ENCODE peak calls at places on chromosomes 12 and 14, in four cellular contexts. N is DMS153, J is RWPE1, E is ureter. V is an unnamed sample.

GRCh38 chr12:121514184-121514742 is 66.6 kb downstream of the KDM2B start:
- DNase-seq in J (no peak), N (no peak), E (no peak), V (no peak)

GRCh38 chr12:124492879-124493808 is 74.3 kb downstream of the NCOR2 start:
- DNase-seq in J (no peak), E (no peak), N (no peak), V (no peak)

GRCh38 chr12:12941450-12942350 is 10.3 kb downstream of the GPRC5D start:
- DNase-seq in N (no peak), E (no peak), J (no peak), V (no peak)

GRCh38 chr12:72207094-72207493 is 65.1 kb upstream of the TRHDE start:
- DNase-seq in N (peak; percentile 16), E (no peak), J (no peak), V (no peak)

GRCh38 chr12:101044512-101045074 is 165.4 kb downstream of the SLC5A8 start:
- DNase-seq in J (no peak), N (no peak), E (no peak), V (no peak)

GRCh38 chr12:92437452-92437851 is 265.3 kb upstream of the PLEKHG7 start:
- DNase-seq in E (no peak), J (no peak), N (no peak), V (no peak)

GRCh38 chr14:40870252-40870651 is 736.4 kb upstream of the LRFN5 start:
- DNase-seq in E (no peak), J (no peak), N (peak; percentile 15), V (no peak)

GRCh38 chr12:13952096-13952495 is 29.3 kb downstream of the GRIN2B start:
- DNase-seq in N (no peak), J (no peak), E (no peak), V (no peak)

GRCh38 chr14:61525293-61526011 is 169.9 kb upstream of the HIF1A start:
- DNase-seq in E (peak; percentile 83), N (no peak), J (peak; percentile 86), V (peak; percentile 89)

GRCh38 chr12:108129017-108129812 is at the start of gene WSCD2:
- DNase-seq in J (peak; percentile 5), E (peak; percentile 79), N (peak; percentile 7), V (no peak)

GRCh38 chr12:78271546-78271945 is 440.9 kb downstream of the NAV3 start:
- DNase-seq in E (no peak), J (no peak), N (no peak), V (no peak)

V was measured in stimulated activated effector memory CD8-positive, alpha-beta T cell treated with anti-CD3 and anti-CD28 coated beads, Interleukin-12 subunit alpha, Interleukin-12 subunit beta, amount 100 ng/mL, for 72 hours.